ENCODE peak calls at places on chromosomes 13 and 19, in seven cellular contexts. I is fibroblast of pulmonary artery; T is heart left ventricle; V is activated CD8-positive, alpha-beta memory T cell treated with anti-CD3 and anti-CD28 coated beads, Interleukin-2, amount 50 U/mL, for 4 hours; X is left ventricle myocardium inferior; W is non-pigmented ciliary epithelial cell; P is myocyte. Y is an unnamed sample.

GRCh38 chr13:35283856-35284255 is 192.6 kb downstream of the MAB21L1 start:
- DNase-seq in V (no peak), X (no peak), W (no peak), I (peak), P (no peak), T (no peak), Y (no peak)

GRCh38 chr13:46736568-46736967 is 60.4 kb downstream of the ESD start:
- DNase-seq in W (no peak), V (no peak), I (no peak), P (no peak), T (no peak), X (no peak), Y (no peak)

GRCh38 chr13:38264363-38265134 is 85.1 kb upstream of the UFM1 start:
- DNase-seq in T (no peak), P (no peak), W (no peak), V (no peak), X (no peak), I (no peak), Y (no peak)

GRCh38 chr13:22642088-22642487 is 538.7 kb upstream of the SGCG start:
- DNase-seq in W (no peak), X (no peak), T (no peak), I (no peak), P (no peak), V (no peak), Y (no peak)

GRCh38 chr13:114101831-114102520 is 30.4 kb downstream of the RASA3 start:
- DNase-seq in T (no peak), I (no peak), W (no peak), X (no peak), P (no peak), V (peak), Y (no peak)

GRCh38 chr13:111493468-111493867 is 173.0 kb downstream of the TEX29 start:
- DNase-seq in X (no peak), P (no peak), V (no peak), W (no peak), I (no peak), T (no peak), Y (no peak)

GRCh38 chr19:49639401-49640112 is 386 bp downstream of the RRAS start:
- DNase-seq in I (no peak), P (no peak), V (no peak), X (no peak), T (no peak), W (no peak), Y (no peak)

GRCh38 chr13:80572308-80572676 is 231.4 kb upstream of the SPRY2 start:
- DNase-seq in W (no peak), P (no peak), I (no peak), V (no peak), X (no peak), T (no peak), Y (no peak)

GRCh38 chr13:51714663-51715168 is 89.2 kb downstream of the DHRS12 start:
- DNase-seq in V (no peak), X (no peak), W (peak), T (no peak), P (no peak), I (peak), Y (peak)

Y was measured in kidney glomerular epithelial cell.